ENCODE peak calls at places on chromosomes 1 and 21, in four cellular contexts. G, B, J and P are unnamed samples.

GRCh38 chr1:172382949-172383348 is 37.5 kb upstream of the C1orf105 start:
- DNase-seq in G (no peak), B (no peak), J (no peak), P (no peak)

GRCh38 chr21:46219591-46220239 is 8.9 kb downstream of the LSS start:
- DNase-seq in G (no peak), B (peak; percentile 26), J (no peak), P (no peak)

GRCh38 chr21:34552324-34553198 is 40.6 kb upstream of the KCNE1 start:
- DNase-seq in G (no peak), B (no peak), J (no peak), P (no peak)

GRCh38 chr1:41315867-41316266 is 45.4 kb upstream of the FOXO6 start:
- DNase-seq in G (no peak), B (no peak), J (peak; percentile 37), P (no peak)

GRCh38 chr1:224387302-224387912 is 30.7 kb downstream of the CNIH4 start:
- DNase-seq in G (no peak), B (no peak), J (no peak), P (no peak)

GRCh38 chr1:212951058-212951923 is 950 bp downstream of the VASH2 start:
- DNase-seq in G (no peak), B (no peak), J (no peak), P (no peak)

GRCh38 chr1:9850442-9851162 is 26.8 kb upstream of the CLSTN1 start:
- DNase-seq in G (no peak), B (no peak), J (peak; percentile 64), P (no peak)

GRCh38 chr1:209937996-209938959 is at the start of gene SYT14:
- DNase-seq in G (no peak), B (peak; percentile 36), J (peak; percentile 85), P (no peak)

GRCh38 chr1:202046227-202046626 is 35.8 kb downstream of the ELF3 start:
- DNase-seq in G (no peak), B (no peak), J (no peak), P (no peak)

GRCh38 chr1:12609469-12610003 is 8.5 kb downstream of the DHRS3 start:
- DNase-seq in G (no peak), B (no peak), J (no peak), P (no peak)

GRCh38 chr21:16454371-16454770 is 724.6 kb downstream of the USP25 start:
- DNase-seq in G (no peak), B (no peak), J (no peak), P (no peak)

DNA sequence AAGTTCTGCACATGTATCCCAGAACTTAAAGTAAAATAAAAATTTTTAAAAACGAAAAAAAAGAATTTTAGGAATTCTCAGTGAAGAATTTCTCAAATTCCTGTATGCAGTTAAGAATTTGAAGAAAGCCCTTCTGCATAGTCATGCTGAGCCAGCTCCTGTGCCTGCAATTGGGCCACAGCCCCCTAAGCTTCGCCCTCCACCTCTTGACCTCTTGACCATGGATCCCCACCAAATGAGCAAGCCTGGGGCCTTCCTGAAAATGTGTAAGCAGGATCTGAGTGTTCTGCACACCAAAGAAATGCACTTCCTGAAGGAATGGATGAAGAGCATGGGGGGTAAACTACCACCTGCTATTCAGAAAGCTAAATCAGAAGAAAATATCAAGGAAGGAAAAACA is 52.0 kb downstream of the NBPF6 start:
- DNase-seq in G (no peak), B (no peak), J (no peak), P (no peak)
- H3K27ac ChIP-seq in G (no peak overlapping the region), B (no peak overlapping the region), J (no peak overlapping the region), P (no peak overlapping the region)

GRCh38 chr1:207747627-207748492 is 4.0 kb upstream of the CD46 start:
- DNase-seq in G (no peak), B (no peak), J (peak; percentile 51), P (no peak)
- H3K27ac ChIP-seq in G (no peak overlapping the region), B (no peak overlapping the region), J (no peak overlapping the region), P (no peak overlapping the region)

GRCh38 chr1:23979387-23980005 is 631 bp downstream of the SRSF10 start:
- DNase-seq in G (no peak), B (no peak), J (no peak), P (no peak)

GRCh38 chr1:23977854-23978191 is 2.3 kb downstream of the SRSF10 start:
- DNase-seq in G (no peak), B (no peak), J (no peak), P (no peak)

GRCh38 chr1:23977187-23977853 is 2.8 kb downstream of the SRSF10 start:
- DNase-seq in G (no peak), B (no peak), J (no peak), P (no peak)

GRCh38 chr1:23980006-23980724 is at the start of gene SRSF10:
- DNase-seq in G (peak; percentile 88), B (peak; percentile 96), J (peak; percentile 93), P (peak; percentile 97)

DNA sequence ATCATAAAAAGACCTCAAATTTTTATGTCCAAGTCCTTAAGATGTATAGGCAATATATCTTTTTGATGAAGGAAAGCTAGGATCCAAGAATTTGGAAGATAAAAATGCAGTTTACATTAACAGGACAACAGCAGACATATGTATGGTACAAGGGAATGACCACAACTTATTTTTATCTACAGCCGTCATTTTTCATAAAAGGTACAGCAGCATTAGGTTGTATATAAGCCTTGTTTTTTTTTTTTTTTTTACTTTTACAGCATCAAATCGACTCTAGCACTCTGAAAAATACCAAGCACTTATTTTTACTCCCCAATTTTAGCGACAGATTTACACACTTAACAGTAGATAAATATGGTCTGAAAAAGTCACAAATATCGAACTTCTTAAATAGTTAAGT is 1.3 kb downstream of the SRSF10 start:
- DNase-seq in G (no peak), B (no peak), J (no peak), P (no peak)
- H3K27ac ChIP-seq in G (peak overlapping the region; percentile 96), B (no peak overlapping the region), J (no peak overlapping the region), P (peak overlapping the region; percentile 100)

GRCh38 chr1:226821719-226822085 is 48.7 kb upstream of the PSEN2 start:
- DNase-seq in G (no peak), B (no peak), J (no peak), P (no peak)
- H3K27ac ChIP-seq in G (peak overlapping the region; percentile 79), B (peak overlapping the region; percentile 51), J (no peak overlapping the region), P (peak overlapping the region; percentile 37)